ENCODE peak calls at places on chromosomes 7 and 10, in six cellular contexts. G is astrocyte of the cerebellum; O is AG08396; C is CD4-positive, alpha-beta T cell; Q is T-helper 17 cell; B is lower leg skin. H is an unnamed sample.

GRCh38 chr10:58782876-58783859 is 270.5 kb downstream of the BICC1 start:
- DNase-seq in C (no peak), G (peak), Q (no peak), O (peak), B (peak), H (no peak)

GRCh38 chr10:101014966-101015581 is 15.5 kb downstream of the LZTS2 start:
- DNase-seq in B (no peak), G (no peak), O (peak), Q (no peak), C (no peak), H (no peak)

GRCh38 chr7:93562106-93562505 is 12.4 kb downstream of the CALCR start:
- DNase-seq in O (no peak), G (no peak), B (no peak), Q (no peak), C (no peak), H (no peak)

GRCh38 chr7:130143986-130144618 is 61.1 kb downstream of the TMEM209 start:
- DNase-seq in B (no peak), O (no peak), Q (no peak), C (no peak), G (no peak), H (no peak)

GRCh38 chr7:134723904-134724303 is 55.5 kb upstream of the CALD1 start:
- DNase-seq in B (no peak), G (no peak), C (no peak), Q (no peak), O (no peak), H (no peak)

GRCh38 chr7:77989981-77990566 is 191.5 kb downstream of the PHTF2 start:
- DNase-seq in O (no peak), G (no peak), C (no peak), B (no peak), Q (no peak), H (no peak)

GRCh38 chr7:83457022-83457892 is 191.7 kb downstream of the SEMA3E start:
- DNase-seq in O (no peak), B (no peak), Q (no peak), C (no peak), G (no peak), H (no peak)

GRCh38 chr7:132034748-132035416 is 478.5 kb upstream of the PODXL start:
- DNase-seq in B (no peak), C (no peak), G (no peak), Q (no peak), O (no peak), H (no peak)

GRCh38 chr10:49242604-49243003 is 54.4 kb upstream of the TMEM273 start:
- DNase-seq in C (no peak), Q (no peak), O (no peak), B (no peak), G (no peak), H (no peak)

GRCh38 chr7:121322460-121322859 is 6.3 kb upstream of the WNT16 start:
- DNase-seq in B (no peak), C (no peak), O (no peak), Q (no peak), G (no peak), H (no peak)

GRCh38 chr10:44576715-44577191 is 191.9 kb upstream of the CXCL12 start:
- DNase-seq in O (no peak), B (no peak), C (peak), Q (no peak), G (no peak), H (peak)

GRCh38 chr10:132748545-132749427 is 37.2 kb downstream of the NKX6-2 start:
- DNase-seq in C (no peak), Q (no peak), B (no peak), O (no peak), G (no peak), H (no peak)

GRCh38 chr10:69863580-69863979 is 61.9 kb downstream of the COL13A1 start:
- DNase-seq in B (no peak), C (no peak), O (no peak), G (no peak), Q (no peak), H (no peak)

GRCh38 chr7:1882451-1882850 is 212.4 kb downstream of the ELFN1 start:
- DNase-seq in B (no peak), C (no peak), G (no peak), O (no peak), Q (no peak), H (no peak)

GRCh38 chr7:157525501-157525915 is 188.7 kb downstream of the DNAJB6 start:
- DNase-seq in B (no peak), Q (no peak), O (no peak), C (no peak), G (no peak), H (no peak)

GRCh38 chr10:47257396-47258120 is 42.4 kb upstream of the GDF10 start:
- DNase-seq in Q (no peak), B (no peak), O (peak), C (no peak), G (peak), H (no peak)

GRCh38 chr7:149196151-149196704 is 882 bp downstream of the ZNF282 start:
- DNase-seq in C (no peak), G (no peak), O (no peak), B (no peak), Q (no peak), H (no peak)

GRCh38 chr10:133440633-133441285 is 13.0 kb upstream of the SCART1 start:
- DNase-seq in G (no peak), O (no peak), Q (no peak), C (no peak), B (no peak), H (no peak)

GRCh38 chr7:128938524-128939074 is 872 bp downstream of the IRF5 start:
- DNase-seq in G (no peak), C (no peak), Q (no peak), B (no peak), O (no peak), H (no peak)

GRCh38 chr7:2431260-2431867 is 28.0 kb downstream of the CHST12 start:
- DNase-seq in B (no peak), C (peak), Q (peak), G (no peak), O (no peak), H (peak)

GRCh38 chr10:13949844-13950542 is 363.2 kb downstream of the PRPF18 start:
- DNase-seq in C (no peak), G (peak), O (peak), Q (no peak), B (no peak), H (no peak)

GRCh38 chr7:131109011-131109756 is 218.5 kb upstream of the MKLN1 start:
- DNase-seq in C (no peak), O (no peak), Q (no peak), B (no peak), G (no peak), H (no peak)

GRCh38 chr10:75994332-75995040 is 563.1 kb downstream of the LRMDA start:
- DNase-seq in O (no peak), B (no peak), C (no peak), G (no peak), Q (no peak), H (no peak)

H was measured in immature natural killer cell.